ENCODE peak calls at places on chromosome 6, in six cellular contexts. D is IMR-90, V is A549, N is GM12878, R is K562, H is SK-N-SH. T is an unnamed sample.

GRCh38 chr6:89287351-89288028 is 27.6 kb downstream of the GABRR2 start:
- DNase-seq in H (no peak), R (no peak), N (no peak), V (no peak), D (no peak), T (no peak)

GRCh38 chr6:34243901-34244884 is 4.6 kb downstream of the SMIM29 start:
- DNase-seq in D (peak), R (peak), N (no peak), V (peak), H (peak), T (peak)

GRCh38 chr6:148240463-148240845 is 102.2 kb upstream of the SASH1 start:
- DNase-seq in V (no peak), R (no peak), N (no peak), D (peak), H (peak), T (no peak)

GRCh38 chr6:158481612-158482473 is 78.0 kb upstream of the TMEM181 start:
- DNase-seq in N (no peak), H (no peak), R (no peak), D (peak), V (peak), T (no peak)

GRCh38 chr6:54874349-54875048 is 27.9 kb downstream of the FAM83B start:
- DNase-seq in H (no peak), D (no peak), N (no peak), V (peak), R (no peak), T (no peak)

GRCh38 chr6:139960676-139961075 is 586.2 kb upstream of the CITED2 start:
- DNase-seq in D (no peak), H (no peak), R (no peak), N (no peak), V (no peak), T (no peak)

GRCh38 chr6:107045733-107046312 is 17.8 kb downstream of the MTRES1 start:
- DNase-seq in R (no peak), V (no peak), D (no peak), H (peak), N (no peak), T (no peak)

GRCh38 chr6:63527658-63528514 is 44.4 kb upstream of the LOC128125822 start:
- DNase-seq in V (peak), R (no peak), N (no peak), D (peak), H (no peak), T (peak)

GRCh38 chr6:80553071-80553740 is 446.7 kb downstream of the BCKDHB start:
- DNase-seq in H (no peak), N (no peak), R (no peak), V (no peak), D (no peak), T (no peak)

GRCh38 chr6:19771753-19772336 is 65.3 kb upstream of the ID4 start:
- DNase-seq in H (no peak), N (no peak), V (no peak), R (no peak), D (peak), T (no peak)
- TF ChIP-seq SMC3 in H (no peak), N (no peak), V (no peak), R (no peak), D (no peak), T (no peak)

GRCh38 chr6:45445749-45446454 is 68.2 kb upstream of the SUPT3H start:
- DNase-seq in R (peak), D (peak), N (no peak), V (peak), H (peak), T (peak)
- TF ChIP-seq SMC3 in R (no peak), D (peak), N (no peak), V (peak), H (no peak), T (peak)

GRCh38 chr6:130967502-130968469 is 95.3 kb downstream of the EPB41L2 start:
- DNase-seq in V (no peak), H (no peak), N (no peak), R (peak), D (peak), T (no peak)
- TF ChIP-seq SMC3 in V (no peak), H (no peak), N (no peak), R (no peak), D (no peak), T (no peak)

GRCh38 chr6:41419385-41419784 is 84.0 kb downstream of the NCR2 start:
- DNase-seq in H (no peak), N (no peak), R (no peak), V (no peak), D (no peak), T (no peak)
- TF ChIP-seq SMC3 in H (no peak), N (no peak), R (no peak), V (no peak), D (no peak), T (no peak)

DNA sequence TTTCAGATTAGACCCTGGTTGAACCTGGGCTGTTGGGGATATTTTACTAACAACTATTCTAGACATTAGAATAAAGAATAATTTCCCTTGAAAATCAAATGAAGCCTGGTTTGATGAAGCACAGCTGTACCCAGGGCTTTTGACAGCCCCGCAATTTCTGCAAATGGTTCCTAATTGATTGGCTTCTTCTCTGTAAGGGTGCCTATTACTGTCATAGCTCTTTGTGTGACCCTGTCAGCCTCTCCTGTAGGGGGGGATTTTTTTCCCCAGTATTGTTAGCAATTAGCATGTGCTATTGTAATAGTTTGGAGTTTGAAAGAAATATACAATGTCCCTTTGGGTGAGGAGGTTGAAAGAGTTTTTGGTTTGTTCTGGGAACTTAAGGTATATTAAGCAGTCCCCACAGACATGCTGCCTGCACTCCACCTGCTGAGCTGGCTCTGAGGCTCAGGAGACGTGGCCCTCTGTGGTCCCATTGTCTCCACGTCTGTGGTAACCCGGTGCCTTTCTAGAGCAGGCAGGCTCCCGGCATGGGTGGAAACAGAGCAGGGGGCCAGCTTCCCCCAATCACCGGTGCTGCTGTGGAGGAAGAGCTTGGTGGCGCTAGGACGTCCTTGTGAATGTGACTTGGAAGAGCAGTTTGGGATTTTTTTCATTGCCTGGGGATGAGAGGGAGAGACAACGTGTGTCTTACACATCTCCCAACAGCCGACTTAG is 47.3 kb upstream of the CLDN20 start:
- DNase-seq in R (no peak), D (no peak), V (no peak), H (no peak), N (no peak), T (no peak)
- TF ChIP-seq SMC3 in R (no peak), D (no peak), V (no peak), H (no peak), N (no peak), T (no peak)

GRCh38 chr6:37659561-37659960 is 38.1 kb downstream of the MDGA1 start:
- DNase-seq in N (no peak), H (no peak), D (no peak), V (no peak), R (no peak), T (peak)

GRCh38 chr6:37654727-37655500 is 42.8 kb downstream of the MDGA1 start:
- DNase-seq in H (no peak), R (no peak), D (no peak), V (no peak), N (no peak), T (no peak)

GRCh38 chr6:37655666-37656065 is 42.0 kb downstream of the MDGA1 start:
- DNase-seq in N (no peak), R (no peak), V (no peak), D (no peak), H (no peak), T (no peak)

GRCh38 chr6:37658121-37658520 is 39.6 kb downstream of the MDGA1 start:
- DNase-seq in D (no peak), H (no peak), V (no peak), N (no peak), R (no peak), T (no peak)

GRCh38 chr6:37657117-37657886 is 40.4 kb downstream of the MDGA1 start:
- DNase-seq in N (no peak), R (no peak), V (peak), H (no peak), D (peak), T (no peak)
- TF ChIP-seq SMC3 in N (no peak), R (no peak), V (no peak), H (no peak), D (no peak), T (no peak)

T was measured in HepG2.